ENCODE peak calls at places on chromosomes 4 and X, in eight cellular contexts. One of them, this sample, is unnamed.

GRCh38 chr4:108544504-108544903 is 75.9 kb upstream of the RPL34 start:
- DNase-seq in hepatocyte: no peak
- DNase-seq in MM.1S: no peak
- DNase-seq in neural progenitor cell: no peak
- DNase-seq in OCI-LY7: no peak
- DNase-seq in SK-N-SH: no peak
- DNase-seq in HCT116: no peak
- DNase-seq in GM23338: no peak
- DNase-seq in this sample: peak

GRCh38 chr4:39054497-39054896 is 7.5 kb upstream of the KLHL5 start:
- DNase-seq in hepatocyte: no peak
- DNase-seq in MM.1S: no peak
- DNase-seq in neural progenitor cell: peak
- DNase-seq in OCI-LY7: no peak
- DNase-seq in SK-N-SH: no peak
- DNase-seq in HCT116: no peak
- DNase-seq in GM23338: no peak
- DNase-seq in this sample: no peak

GRCh38 chr4:127686656-127687055 is 43.5 kb upstream of the SLC25A31 start:
- DNase-seq in hepatocyte: no peak
- DNase-seq in MM.1S: no peak
- DNase-seq in neural progenitor cell: no peak
- DNase-seq in OCI-LY7: no peak
- DNase-seq in SK-N-SH: no peak
- DNase-seq in HCT116: peak
- DNase-seq in GM23338: no peak
- DNase-seq in this sample: peak

GRCh38 chr4:146032234-146032860 is 93.7 kb upstream of the ZNF827 start:
- DNase-seq in hepatocyte: no peak
- DNase-seq in MM.1S: no peak
- DNase-seq in neural progenitor cell: no peak
- DNase-seq in OCI-LY7: peak
- DNase-seq in SK-N-SH: no peak
- DNase-seq in HCT116: no peak
- DNase-seq in GM23338: peak
- DNase-seq in this sample: no peak

GRCh38 chrX:25596881-25597280 is 541.3 kb upstream of the MAGEB18 start:
- DNase-seq in hepatocyte: no peak
- DNase-seq in MM.1S: no peak
- DNase-seq in neural progenitor cell: no peak
- DNase-seq in OCI-LY7: no peak
- DNase-seq in SK-N-SH: no peak
- DNase-seq in HCT116: no peak
- DNase-seq in GM23338: no peak
- DNase-seq in this sample: no peak

GRCh38 chrX:148043456-148043855 is 62.3 kb downstream of the FMR1NB start:
- DNase-seq in hepatocyte: no peak
- DNase-seq in MM.1S: no peak
- DNase-seq in neural progenitor cell: no peak
- DNase-seq in OCI-LY7: no peak
- DNase-seq in SK-N-SH: no peak
- DNase-seq in HCT116: no peak
- DNase-seq in GM23338: no peak
- DNase-seq in this sample: peak

GRCh38 chrX:110420771-110421498 is 62.3 kb downstream of the RTL9 start:
- DNase-seq in hepatocyte: no peak
- DNase-seq in MM.1S: peak
- DNase-seq in neural progenitor cell: no peak
- DNase-seq in OCI-LY7: no peak
- DNase-seq in SK-N-SH: no peak
- DNase-seq in HCT116: no peak
- DNase-seq in GM23338: no peak
- DNase-seq in this sample: peak

GRCh38 chr4:137367608-137368007 is 164.7 kb downstream of the PCDH18 start:
- DNase-seq in hepatocyte: no peak
- DNase-seq in MM.1S: no peak
- DNase-seq in neural progenitor cell: no peak
- DNase-seq in OCI-LY7: no peak
- DNase-seq in SK-N-SH: no peak
- DNase-seq in HCT116: no peak
- DNase-seq in GM23338: no peak
- DNase-seq in this sample: peak

GRCh38 chr4:128244379-128244778 is 43.2 kb downstream of the PGRMC2 start:
- DNase-seq in hepatocyte: no peak
- DNase-seq in MM.1S: no peak
- DNase-seq in neural progenitor cell: no peak
- DNase-seq in OCI-LY7: no peak
- DNase-seq in SK-N-SH: no peak
- DNase-seq in HCT116: no peak
- DNase-seq in GM23338: no peak
- DNase-seq in this sample: no peak

GRCh38 chr4:149264093-149264733 is 551.4 kb downstream of the IQCM start:
- DNase-seq in hepatocyte: peak
- DNase-seq in MM.1S: peak
- DNase-seq in neural progenitor cell: peak
- DNase-seq in OCI-LY7: peak
- DNase-seq in SK-N-SH: peak
- DNase-seq in HCT116: peak
- DNase-seq in GM23338: peak
- DNase-seq in this sample: peak

GRCh38 chr4:41748074-41748787 is at the start of gene PHOX2B:
- DNase-seq in hepatocyte: no peak
- DNase-seq in MM.1S: no peak
- DNase-seq in neural progenitor cell: peak
- DNase-seq in OCI-LY7: no peak
- DNase-seq in SK-N-SH: peak
- DNase-seq in HCT116: no peak
- DNase-seq in GM23338: peak
- DNase-seq in this sample: no peak

GRCh38 chr4:128658214-128658621 is 151.3 kb upstream of the JADE1 start:
- DNase-seq in hepatocyte: no peak
- DNase-seq in MM.1S: peak
- DNase-seq in neural progenitor cell: no peak
- DNase-seq in OCI-LY7: peak
- DNase-seq in SK-N-SH: no peak
- DNase-seq in HCT116: no peak
- DNase-seq in GM23338: no peak
- DNase-seq in this sample: no peak

GRCh38 chr4:125681240-125681639 is 366.5 kb downstream of the FAT4 start:
- DNase-seq in hepatocyte: no peak
- DNase-seq in MM.1S: no peak
- DNase-seq in neural progenitor cell: no peak
- DNase-seq in OCI-LY7: no peak
- DNase-seq in SK-N-SH: no peak
- DNase-seq in HCT116: no peak
- DNase-seq in GM23338: no peak
- DNase-seq in this sample: no peak

GRCh38 chr4:147853706-147854105 is 121.8 kb downstream of the ARHGAP10 start:
- DNase-seq in hepatocyte: no peak
- DNase-seq in MM.1S: no peak
- DNase-seq in neural progenitor cell: no peak
- DNase-seq in OCI-LY7: no peak
- DNase-seq in SK-N-SH: peak
- DNase-seq in HCT116: no peak
- DNase-seq in GM23338: no peak
- DNase-seq in this sample: no peak

GRCh38 chrX:139058831-139059495 is 347.4 kb upstream of the FGF13 start:
- DNase-seq in hepatocyte: peak
- DNase-seq in MM.1S: no peak
- DNase-seq in neural progenitor cell: no peak
- DNase-seq in OCI-LY7: no peak
- DNase-seq in SK-N-SH: no peak
- DNase-seq in HCT116: no peak
- DNase-seq in GM23338: no peak
- DNase-seq in this sample: peak
- TF ChIP-seq EZH2phosphoT487 in hepatocyte: no peak
- TF ChIP-seq EZH2phosphoT487 in MM.1S: no peak
- TF ChIP-seq EZH2phosphoT487 in neural progenitor cell: no peak
- TF ChIP-seq EZH2phosphoT487 in OCI-LY7: no peak
- TF ChIP-seq EZH2phosphoT487 in SK-N-SH: no peak
- TF ChIP-seq EZH2phosphoT487 in HCT116: no peak
- TF ChIP-seq EZH2phosphoT487 in GM23338: no peak
- TF ChIP-seq EZH2phosphoT487 in this sample: no peak

GRCh38 chrX:24398766-24399165 is 38.3 kb downstream of the SUPT20HL1 start:
- DNase-seq in hepatocyte: no peak
- DNase-seq in MM.1S: no peak
- DNase-seq in neural progenitor cell: no peak
- DNase-seq in OCI-LY7: no peak
- DNase-seq in SK-N-SH: no peak
- DNase-seq in HCT116: no peak
- DNase-seq in GM23338: no peak
- DNase-seq in this sample: no peak

GRCh38 chrX:24392709-24393108 is 32.3 kb downstream of the SUPT20HL1 start:
- DNase-seq in hepatocyte: no peak
- DNase-seq in MM.1S: no peak
- DNase-seq in neural progenitor cell: no peak
- DNase-seq in OCI-LY7: no peak
- DNase-seq in SK-N-SH: no peak
- DNase-seq in HCT116: no peak
- DNase-seq in GM23338: no peak
- DNase-seq in this sample: no peak

GRCh38 chrX:24396930-24397277 is 36.5 kb downstream of the SUPT20HL1 start:
- DNase-seq in hepatocyte: no peak
- DNase-seq in MM.1S: no peak
- DNase-seq in neural progenitor cell: no peak
- DNase-seq in OCI-LY7: no peak
- DNase-seq in SK-N-SH: no peak
- DNase-seq in HCT116: no peak
- DNase-seq in GM23338: no peak
- DNase-seq in this sample: no peak

GRCh38 chrX:24395775-24396174 is 35.3 kb downstream of the SUPT20HL1 start:
- DNase-seq in hepatocyte: peak
- DNase-seq in MM.1S: peak
- DNase-seq in neural progenitor cell: peak
- DNase-seq in OCI-LY7: peak
- DNase-seq in SK-N-SH: peak
- DNase-seq in HCT116: peak
- DNase-seq in GM23338: peak
- DNase-seq in this sample: peak

DNA sequence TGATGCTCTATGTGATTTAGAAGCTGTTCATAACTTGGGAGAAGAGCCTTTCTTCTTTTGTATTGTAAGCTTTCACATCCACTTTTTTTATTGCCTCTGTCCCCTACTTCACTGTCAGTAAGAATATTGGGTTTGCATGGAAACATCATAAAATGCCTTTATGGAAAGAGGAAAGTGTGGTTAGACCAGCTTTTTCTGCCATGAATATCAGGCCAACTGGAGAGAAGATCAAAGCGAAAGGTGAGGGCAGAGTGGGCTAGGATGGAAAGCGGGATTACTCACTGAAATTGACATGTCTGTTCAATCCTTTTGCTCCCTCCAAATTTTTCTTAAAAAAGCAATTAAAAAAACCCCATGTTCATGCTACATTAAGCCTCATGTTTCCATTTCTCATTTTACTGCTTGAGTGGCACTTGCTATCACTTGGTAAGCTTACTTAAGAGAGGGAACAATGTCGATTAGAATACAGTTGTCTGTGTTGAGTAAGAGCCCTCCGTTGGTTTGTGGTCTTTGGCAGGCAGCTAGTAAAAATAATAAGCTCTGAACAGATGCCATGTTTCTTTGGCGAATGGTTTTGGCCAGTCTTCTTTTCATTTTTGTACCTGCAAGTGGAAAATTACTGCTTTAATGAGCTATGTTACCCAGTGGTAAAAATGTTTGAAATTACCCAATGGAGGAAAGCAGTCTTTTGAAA is 35.9 kb downstream of the SUPT20HL1 start:
- DNase-seq in hepatocyte: no peak
- DNase-seq in MM.1S: no peak
- DNase-seq in neural progenitor cell: no peak
- DNase-seq in OCI-LY7: no peak
- DNase-seq in SK-N-SH: no peak
- DNase-seq in HCT116: no peak
- DNase-seq in GM23338: no peak
- DNase-seq in this sample: peak
- TF ChIP-seq CTCF in hepatocyte: no peak
- TF ChIP-seq CTCF in MM.1S: no peak
- TF ChIP-seq CTCF in neural progenitor cell: no peak
- TF ChIP-seq CTCF in OCI-LY7: no peak
- TF ChIP-seq CTCF in SK-N-SH: no peak
- TF ChIP-seq CTCF in HCT116: no peak
- TF ChIP-seq CTCF in GM23338: no peak
- TF ChIP-seq CTCF in this sample: no peak

DNA sequence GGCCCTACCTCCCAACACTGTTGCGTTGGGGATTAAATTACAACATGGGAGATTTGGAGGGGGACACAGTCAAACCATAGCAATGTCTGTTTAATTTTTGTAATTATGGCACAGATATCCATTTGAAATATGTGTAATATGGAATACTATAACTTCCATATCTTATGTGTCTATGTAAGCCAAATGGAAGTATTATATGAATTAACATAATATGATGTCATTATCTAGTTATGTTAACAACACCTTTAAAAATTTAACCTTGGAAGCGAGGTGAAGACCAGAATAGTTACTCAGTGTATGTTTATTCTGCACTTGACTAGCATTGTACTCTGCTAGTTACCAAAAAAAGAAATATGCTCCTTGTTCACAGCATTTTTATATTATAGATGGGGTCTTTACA is 4.3 kb downstream of the SMARCA5 start:
- DNase-seq in hepatocyte: no peak
- DNase-seq in MM.1S: no peak
- DNase-seq in neural progenitor cell: no peak
- DNase-seq in OCI-LY7: no peak
- DNase-seq in SK-N-SH: no peak
- DNase-seq in HCT116: no peak
- DNase-seq in GM23338: no peak
- DNase-seq in this sample: no peak
- H3K4me2 ChIP-seq in hepatocyte: no peak
- H3K4me2 ChIP-seq in MM.1S: no peak
- H3K4me2 ChIP-seq in neural progenitor cell: no peak
- H3K4me2 ChIP-seq in OCI-LY7: peak
- H3K4me2 ChIP-seq in SK-N-SH: no peak
- H3K4me2 ChIP-seq in HCT116: no peak
- H3K4me2 ChIP-seq in GM23338: no peak
- H3K4me2 ChIP-seq in this sample: no peak

DNA sequence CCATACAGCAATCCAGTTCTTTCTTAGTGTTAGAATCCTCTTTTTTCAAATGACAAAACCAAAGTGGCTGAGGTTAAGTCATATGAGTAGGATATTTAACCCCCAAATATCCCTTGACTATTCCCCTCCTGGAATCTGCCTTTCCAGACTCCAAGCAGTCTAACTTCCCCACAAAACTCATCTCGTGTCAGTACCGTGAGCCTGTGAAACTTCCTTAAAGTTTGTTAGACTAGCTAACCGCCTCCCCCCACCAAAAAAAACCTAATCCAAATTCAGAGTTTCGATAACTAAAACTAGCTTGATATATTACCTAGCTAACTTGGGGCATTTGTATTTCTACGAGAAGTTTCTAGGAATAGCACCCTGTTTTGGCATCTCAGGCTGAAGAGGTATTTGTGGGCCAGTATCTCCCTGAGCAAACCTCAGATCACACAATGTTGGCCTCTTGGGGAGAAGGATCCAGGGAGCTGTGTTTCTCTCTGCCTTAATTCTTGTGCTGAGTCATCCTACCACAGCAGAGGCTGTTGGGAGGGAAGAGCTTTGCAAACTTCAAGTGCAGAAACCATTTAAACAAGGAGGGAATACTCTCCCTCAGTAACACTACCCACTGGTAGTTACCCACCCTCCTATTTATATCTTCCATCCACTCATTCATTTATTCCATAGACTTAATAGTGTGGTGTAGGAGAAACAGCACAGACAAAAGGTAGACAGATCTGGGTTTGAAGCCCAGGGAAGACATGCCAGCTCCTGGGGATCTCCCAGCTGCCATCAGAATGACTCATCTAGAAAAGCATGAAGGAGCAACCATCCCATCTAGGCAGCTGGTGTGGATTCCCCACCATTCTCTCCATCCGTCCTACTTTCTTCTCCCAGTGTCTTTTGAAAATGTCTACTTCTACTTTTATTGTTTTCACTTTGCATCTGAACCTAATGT is 39.3 kb upstream of the TXK start:
- DNase-seq in hepatocyte: peak
- DNase-seq in MM.1S: no peak
- DNase-seq in neural progenitor cell: peak
- DNase-seq in OCI-LY7: no peak
- DNase-seq in SK-N-SH: no peak
- DNase-seq in HCT116: peak
- DNase-seq in GM23338: peak
- DNase-seq in this sample: peak
- TF ChIP-seq EZH2phosphoT487 in hepatocyte: no peak
- TF ChIP-seq EZH2phosphoT487 in MM.1S: no peak
- TF ChIP-seq EZH2phosphoT487 in neural progenitor cell: no peak
- TF ChIP-seq EZH2phosphoT487 in OCI-LY7: no peak
- TF ChIP-seq EZH2phosphoT487 in SK-N-SH: no peak
- TF ChIP-seq EZH2phosphoT487 in HCT116: no peak
- TF ChIP-seq EZH2phosphoT487 in GM23338: no peak
- TF ChIP-seq EZH2phosphoT487 in this sample: no peak

This sample was measured in PC-3.